ENCODE peak calls at places on chromosomes 5 and 9, in four cellular contexts. One of them, this sample, is unnamed.

GRCh38 chr5:116454417-116454927 is 120.2 kb downstream of the SEMA6A start:
- DNase-seq in mesenchymal stem cell: peak; percentile 96
- DNase-seq in H9: no peak
- DNase-seq in H1: no peak
- DNase-seq in this sample: no peak

GRCh38 chr5:158451203-158451982 is 592.4 kb upstream of the CLINT1 start:
- DNase-seq in mesenchymal stem cell: no peak
- DNase-seq in H9: no peak
- DNase-seq in H1: no peak
- DNase-seq in this sample: no peak

GRCh38 chr9:78365979-78366697 is 69.2 kb downstream of the PSAT1 start:
- DNase-seq in mesenchymal stem cell: peak; percentile 35
- DNase-seq in H9: no peak
- DNase-seq in H1: no peak
- DNase-seq in this sample: no peak

GRCh38 chr5:96483878-96484277 is 50.8 kb upstream of the PCSK1 start:
- DNase-seq in mesenchymal stem cell: peak; percentile 51
- DNase-seq in H9: no peak
- DNase-seq in H1: no peak
- DNase-seq in this sample: peak; percentile 45

GRCh38 chr9:36166150-36166927 is 2.8 kb upstream of the CCIN start:
- DNase-seq in mesenchymal stem cell: peak; percentile 80
- DNase-seq in H9: peak; percentile 89
- DNase-seq in H1: peak; percentile 96
- DNase-seq in this sample: peak; percentile 74

GRCh38 chr9:83005963-83006362 is 57.0 kb downstream of the RASEF start:
- DNase-seq in mesenchymal stem cell: no peak
- DNase-seq in H9: no peak
- DNase-seq in H1: no peak
- DNase-seq in this sample: no peak

GRCh38 chr9:116355153-116355827 is 201.7 kb downstream of the PAPPA start:
- DNase-seq in mesenchymal stem cell: no peak
- DNase-seq in H9: peak; percentile 55
- DNase-seq in H1: no peak
- DNase-seq in this sample: no peak

GRCh38 chr9:98099898-98100297 is 19.1 kb downstream of the TRIM14 start:
- DNase-seq in mesenchymal stem cell: no peak
- DNase-seq in H9: no peak
- DNase-seq in H1: no peak
- DNase-seq in this sample: no peak

GRCh38 chr5:111367081-111367480 is 142.9 kb downstream of the CAMK4 start:
- DNase-seq in mesenchymal stem cell: peak; percentile 20
- DNase-seq in H9: no peak
- DNase-seq in H1: no peak
- DNase-seq in this sample: no peak

GRCh38 chr9:129826759-129827158 is 2.8 kb upstream of the TOR1A start:
- DNase-seq in mesenchymal stem cell: no peak
- DNase-seq in H9: no peak
- DNase-seq in H1: no peak
- DNase-seq in this sample: no peak

GRCh38 chr9:3835393-3835792 is 309.6 kb upstream of the RFX3 start:
- DNase-seq in mesenchymal stem cell: no peak
- DNase-seq in H9: no peak
- DNase-seq in H1: no peak
- DNase-seq in this sample: no peak

GRCh38 chr9:35749515-35750255 is 598 bp downstream of the RGP1 start:
- DNase-seq in mesenchymal stem cell: peak; percentile 45
- DNase-seq in H9: peak; percentile 51
- DNase-seq in H1: no peak
- DNase-seq in this sample: no peak

GRCh38 chr9:99822096-99822595 is 461 bp downstream of the NR4A3 start:
- DNase-seq in mesenchymal stem cell: no peak
- DNase-seq in H9: no peak
- DNase-seq in H1: peak; percentile 72
- DNase-seq in this sample: no peak

GRCh38 chr9:134593756-134594375 is 47.7 kb upstream of the COL5A1 start:
- DNase-seq in mesenchymal stem cell: no peak
- DNase-seq in H9: no peak
- DNase-seq in H1: no peak
- DNase-seq in this sample: no peak

GRCh38 chr9:134592018-134592818 is 49.4 kb upstream of the COL5A1 start:
- DNase-seq in mesenchymal stem cell: peak; percentile 89
- DNase-seq in H9: no peak
- DNase-seq in H1: no peak
- DNase-seq in this sample: no peak

GRCh38 chr9:134592819-134593200 is 48.8 kb upstream of the COL5A1 start:
- DNase-seq in mesenchymal stem cell: no peak
- DNase-seq in H9: no peak
- DNase-seq in H1: no peak
- DNase-seq in this sample: no peak

GRCh38 chr9:134594376-134594941 is 47.1 kb upstream of the COL5A1 start:
- DNase-seq in mesenchymal stem cell: no peak
- DNase-seq in H9: no peak
- DNase-seq in H1: no peak
- DNase-seq in this sample: no peak

DNA sequence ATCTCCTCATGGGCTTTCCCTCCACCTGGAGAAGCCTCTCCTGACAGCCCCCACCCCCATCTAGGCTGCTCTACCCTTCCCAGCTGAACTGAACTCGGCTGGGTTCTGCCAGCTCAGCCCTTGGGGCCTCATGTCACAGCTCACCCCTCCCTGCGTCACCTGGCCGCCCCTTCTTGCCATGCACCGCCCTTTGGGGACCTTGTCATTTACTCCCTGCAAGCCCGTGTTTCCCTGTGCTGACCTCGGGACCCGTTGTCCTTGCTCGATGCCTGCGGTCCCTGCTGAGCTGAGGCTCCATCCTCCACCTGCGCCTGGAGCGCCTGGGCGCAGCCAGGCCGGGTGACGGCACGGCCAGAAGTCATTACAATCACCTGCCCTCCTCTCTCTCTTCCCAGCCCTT is 48.3 kb upstream of the COL5A1 start:
- DNase-seq in mesenchymal stem cell: no peak
- DNase-seq in H9: no peak
- DNase-seq in H1: no peak
- DNase-seq in this sample: no peak
- H2BK12ac ChIP-seq in mesenchymal stem cell: peak overlapping the region; percentile 40
- H2BK12ac ChIP-seq in H9: no peak overlapping the region
- H2BK12ac ChIP-seq in H1: no peak overlapping the region
- H2BK12ac ChIP-seq in this sample: no peak overlapping the region

GRCh38 chr5:170390472-170390871 is 1.3 kb upstream of the KCNMB1 start:
- DNase-seq in mesenchymal stem cell: no peak
- DNase-seq in H9: no peak
- DNase-seq in H1: no peak
- DNase-seq in this sample: no peak
- H3K4me2 ChIP-seq in mesenchymal stem cell: no peak overlapping the region
- H3K4me2 ChIP-seq in H9: no peak overlapping the region
- H3K4me2 ChIP-seq in H1: no peak overlapping the region
- H3K4me2 ChIP-seq in this sample: no peak overlapping the region

DNA sequence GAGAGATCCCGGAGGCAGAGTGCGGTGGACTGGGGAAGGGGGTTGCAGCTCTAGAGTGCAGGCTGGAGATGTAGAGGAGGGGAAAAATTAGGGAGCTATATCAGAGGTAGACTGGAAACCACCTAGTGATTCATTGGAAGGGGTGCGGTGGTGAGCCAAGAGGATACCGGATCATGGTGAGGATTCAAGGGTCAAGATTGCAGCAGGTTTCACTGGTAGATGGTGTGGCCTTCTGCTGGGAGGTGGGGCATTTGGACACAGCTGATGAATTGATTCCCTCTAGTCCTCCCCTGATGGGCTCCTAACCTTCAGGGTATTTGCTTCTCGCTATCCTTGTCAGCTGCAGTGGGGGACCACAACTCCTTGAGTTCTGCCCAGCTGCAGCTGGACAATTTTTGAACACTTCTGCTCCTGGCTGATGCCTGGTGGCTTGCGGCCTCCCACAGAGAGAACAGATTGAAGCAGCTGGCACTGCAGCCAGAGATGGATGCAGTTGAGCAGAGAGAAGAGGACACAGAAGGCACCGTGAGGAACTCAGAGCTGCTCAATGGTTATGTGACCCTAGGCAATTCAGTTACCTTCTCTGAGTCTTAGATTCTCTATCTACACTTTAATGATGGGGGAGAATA is 134.4 kb upstream of the ABCA1 start:
- DNase-seq in mesenchymal stem cell: no peak
- DNase-seq in H9: no peak
- DNase-seq in H1: no peak
- DNase-seq in this sample: no peak
- H2BK12ac ChIP-seq in mesenchymal stem cell: peak overlapping the region; percentile 99
- H2BK12ac ChIP-seq in H9: no peak overlapping the region
- H2BK12ac ChIP-seq in H1: no peak overlapping the region
- H2BK12ac ChIP-seq in this sample: no peak overlapping the region

GRCh38 chr5:2262620-2263019 is 379.9 kb upstream of the IRX4 start:
- DNase-seq in mesenchymal stem cell: no peak
- DNase-seq in H9: no peak
- DNase-seq in H1: no peak
- DNase-seq in this sample: no peak
- H3K4me2 ChIP-seq in mesenchymal stem cell: no peak overlapping the region
- H3K4me2 ChIP-seq in H9: no peak overlapping the region
- H3K4me2 ChIP-seq in H1: no peak overlapping the region
- H3K4me2 ChIP-seq in this sample: no peak overlapping the region